ENCODE peak calls at places on chromosomes 4 and X, in four cellular contexts. G is H1, F is HepG2, T is HCT116. Y is an unnamed sample.
A peak's percentile ranks its signal among the peaks of the same experiment; 100 is the strongest.

GRCh38 chr4:138222041-138222440 is 20.1 kb downstream of the SLC7A11 start:
- DNase-seq in F (no peak), G (no peak), T (no peak), Y (no peak)

GRCh38 chr4:152909901-152910300 is 26.2 kb upstream of the FHDC1 start:
- DNase-seq in T (no peak), F (no peak), G (no peak), Y (no peak)

GRCh38 chr4:166972071-166972470 is 262.2 kb downstream of the SPOCK3 start:
- DNase-seq in F (no peak), T (no peak), G (no peak), Y (no peak)

GRCh38 chr4:112536123-112536522 is 20.1 kb upstream of the NEUROG2 start:
- DNase-seq in T (no peak), G (no peak), F (no peak), Y (no peak)

GRCh38 chrX:43703211-43703791 is 47.2 kb downstream of the MAOA start:
- DNase-seq in G (no peak), F (peak; percentile 48), T (no peak), Y (no peak)

GRCh38 chr4:38968668-38969067 is 63.5 kb downstream of the TMEM156 start:
- DNase-seq in F (no peak), G (no peak), T (no peak), Y (no peak)

GRCh38 chrX:33741807-33742206 is 390.3 kb downstream of the FAM47A start:
- DNase-seq in G (no peak), T (no peak), F (no peak), Y (no peak)

GRCh38 chrX:10470009-10470408 is 150.4 kb downstream of the MID1 start:
- DNase-seq in T (no peak), G (no peak), F (no peak), Y (no peak)

GRCh38 chr4:167100120-167100519 is 134.2 kb downstream of the SPOCK3 start:
- DNase-seq in T (no peak), G (no peak), F (peak; percentile 1), Y (no peak)

GRCh38 chrX:134533352-134533751 is 73.4 kb downstream of the HPRT1 start:
- DNase-seq in T (no peak), F (no peak), G (no peak), Y (no peak)

GRCh38 chr4:189200346-189200745 is 740.3 kb upstream of the FRG1 start:
- DNase-seq in F (no peak), G (no peak), T (no peak), Y (no peak)

GRCh38 chr4:139866270-139866962 is 200.8 kb downstream of the MGST2 start:
- DNase-seq in F (no peak), G (no peak), T (no peak), Y (no peak)

GRCh38 chr4:7192252-7193039 is at the start of gene SORCS2:
- DNase-seq in F (peak; percentile 12), G (no peak), T (no peak), Y (peak; percentile 74)

GRCh38 chr4:139774759-139775487 is 109.3 kb downstream of the MGST2 start:
- DNase-seq in T (no peak), F (no peak), G (no peak), Y (no peak)

GRCh38 chr4:184153781-184154542 is 63.7 kb downstream of the ENPP6 start:
- DNase-seq in F (no peak), T (no peak), G (no peak), Y (no peak)

GRCh38 chr4:90824266-90825167 is 697.3 kb downstream of the CCSER1 start:
- DNase-seq in G (no peak), T (no peak), F (no peak), Y (no peak)

GRCh38 chr4:77465271-77465670 is 140.3 kb upstream of the CXCL13 start:
- DNase-seq in G (no peak), F (no peak), T (no peak), Y (no peak)

GRCh38 chr4:184103755-184104367 is 113.8 kb downstream of the ENPP6 start:
- DNase-seq in G (no peak), T (no peak), F (no peak), Y (no peak)

GRCh38 chr4:5931526-5931925 is 38.6 kb upstream of the CRMP1 start:
- DNase-seq in G (no peak), T (no peak), F (no peak), Y (no peak)

GRCh38 chr4:88661724-88662123 is 35.9 kb downstream of the NAP1L5 start:
- DNase-seq in F (no peak), T (no peak), G (no peak), Y (no peak)

GRCh38 chrX:45842207-45842900 is 641.7 kb upstream of the DIPK2B start:
- DNase-seq in T (no peak), G (no peak), F (no peak), Y (no peak)

GRCh38 chr4:109473824-109474223 is 40.2 kb downstream of the SEC24B start:
- DNase-seq in T (no peak), G (no peak), F (no peak), Y (no peak)

GRCh38 chrX:72272868-72273267 is 4.2 kb downstream of the RPS4X start:
- DNase-seq in F (no peak), T (no peak), G (no peak), Y (no peak)

GRCh38 chr4:143336828-143337599 is at the start of gene GAB1:
- DNase-seq in T (no peak), G (no peak), F (peak; percentile 71), Y (peak; percentile 62)

GRCh38 chr4:15385928-15386327 is 41.9 kb upstream of the C1QTNF7 start:
- DNase-seq in T (no peak), G (no peak), F (no peak), Y (no peak)

GRCh38 chr4:88219099-88219498 is 60.7 kb upstream of the ABCG2 start:
- DNase-seq in T (peak; percentile 28), G (no peak), F (peak; percentile 30), Y (peak; percentile 36)

GRCh38 chrX:110286126-110286525 is 31.8 kb downstream of the AMMECR1 start:
- DNase-seq in F (no peak), G (no peak), T (peak; percentile 12), Y (no peak)

GRCh38 chr4:137621056-137621455 is 88.8 kb upstream of the PCDH18 start:
- DNase-seq in T (no peak), F (no peak), G (no peak), Y (no peak)

GRCh38 chr4:121071640-121072037 is 696 bp downstream of the NDNF start:
- DNase-seq in F (no peak), G (no peak), T (no peak), Y (no peak)

GRCh38 chr4:57231781-57232180 is 121.6 kb upstream of the IGFBP7 start:
- DNase-seq in F (no peak), G (no peak), T (no peak), Y (no peak)

GRCh38 chrX:63922221-63922620 is 137.2 kb upstream of the ARHGEF9 start:
- DNase-seq in T (no peak), G (no peak), F (no peak), Y (no peak)

GRCh38 chr4:82706349-82707000 is 92.1 kb downstream of the SCD5 start:
- DNase-seq in G (no peak), F (no peak), T (no peak), Y (no peak)
- TF ChIP-seq FOSL1 in G (no peak), F (no peak), T (no peak), Y (no peak)

GRCh38 chr4:3352505-3352904 is 59.7 kb downstream of the RGS12 start:
- DNase-seq in F (no peak), T (no peak), G (no peak), Y (no peak)

GRCh38 chr4:3354455-3354811 is 61.6 kb downstream of the RGS12 start:
- DNase-seq in G (no peak), F (peak; percentile 96), T (no peak), Y (no peak)

GRCh38 chr4:3355266-3355748 is 62.5 kb downstream of the RGS12 start:
- DNase-seq in T (no peak), G (no peak), F (no peak), Y (no peak)

GRCh38 chr4:3352918-3353594 is 60.2 kb downstream of the RGS12 start:
- DNase-seq in F (no peak), T (no peak), G (no peak), Y (no peak)

GRCh38 chr4:3353747-3354454 is 61.1 kb downstream of the RGS12 start:
- DNase-seq in G (no peak), F (no peak), T (no peak), Y (no peak)
- TF ChIP-seq FOSL1 in G (no peak), F (no peak), T (no peak), Y (no peak)

GRCh38 chr4:158796370-158797140 is 27.7 kb downstream of the FNIP2 start:
- DNase-seq in G (no peak), F (no peak), T (no peak), Y (no peak)
- TF ChIP-seq FOSL1 in G (no peak), F (no peak), T (no peak), Y (peak; percentile 15)

GRCh38 chr4:186725422-186726149 is 1.9 kb upstream of the FAT1 start:
- DNase-seq in G (no peak), T (peak; percentile 64), F (peak; percentile 68), Y (peak; percentile 59)
- TF ChIP-seq FOSL1 in G (no peak), T (no peak), F (no peak), Y (no peak)

DNA sequence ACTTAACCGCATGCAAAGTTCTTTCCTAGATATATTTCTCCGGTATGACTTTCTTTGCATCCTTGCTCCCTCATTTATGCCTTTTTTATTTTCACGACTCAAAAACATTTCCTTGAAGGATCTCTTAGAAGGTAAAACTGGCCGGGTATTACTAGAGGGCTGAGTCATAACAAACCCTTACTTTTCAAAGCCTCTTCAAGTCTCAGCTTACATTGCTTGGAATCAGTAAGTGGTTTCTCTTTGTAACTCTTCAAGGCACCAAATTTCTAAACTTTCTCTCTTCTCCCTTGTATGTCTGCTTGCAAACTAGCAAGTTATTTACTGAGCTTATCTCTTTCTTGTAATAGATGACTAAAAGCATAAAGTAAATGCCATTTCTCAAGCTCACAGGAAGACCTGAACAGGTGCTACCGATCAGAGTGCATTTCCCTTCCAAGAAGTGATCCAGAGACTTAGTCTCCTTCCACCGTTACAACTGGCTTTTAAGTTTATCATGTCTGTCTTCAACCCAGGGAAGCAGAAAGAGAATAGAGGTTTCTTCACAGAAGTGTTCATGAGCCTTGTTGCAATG is 75.5 kb downstream of the ANXA10 start:
- DNase-seq in F (no peak), T (no peak), G (no peak), Y (no peak)
- TF ChIP-seq FOSL1 in F (no peak), T (no peak), G (no peak), Y (no peak)

DNA sequence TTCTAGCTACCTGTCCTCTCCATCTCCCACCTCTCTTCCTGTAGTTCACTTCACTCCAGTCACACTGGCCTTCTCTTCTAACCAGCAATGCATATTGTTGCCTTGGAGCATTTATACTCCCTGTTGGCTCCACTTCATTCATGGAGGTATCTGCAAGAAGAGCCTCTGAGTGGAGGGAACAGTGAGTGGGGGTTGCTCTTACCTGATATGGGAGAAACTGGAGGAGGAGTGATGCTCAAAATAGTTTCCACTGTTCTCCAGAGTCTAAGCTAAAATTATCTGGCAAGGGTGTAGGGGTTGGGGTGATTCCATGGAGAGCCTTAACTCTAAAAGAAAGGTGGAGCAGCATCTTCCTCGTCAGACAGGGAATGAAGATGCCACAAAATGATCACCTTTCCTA is 28.9 kb upstream of the DDX53 start:
- DNase-seq in G (no peak), T (no peak), F (no peak), Y (no peak)
- TF ChIP-seq FOSL1 in G (no peak), T (no peak), F (no peak), Y (no peak)

Y was measured in K562.